ENCODE peak calls at places on chromosomes 6 and 20, in four cellular contexts. One of them, this sample, is unnamed.

GRCh38 chr20:23078994-23079364 is 7.1 kb downstream of the CD93 start:
- DNase-seq in fibroblast of mammary gland: no peak
- DNase-seq in hepatic stellate cell: no peak
- DNase-seq in cardiac muscle cell: no peak
- DNase-seq in this sample: no peak

GRCh38 chr6:167706313-167707109 is 120.2 kb upstream of the AFDN start:
- DNase-seq in fibroblast of mammary gland: no peak
- DNase-seq in hepatic stellate cell: no peak
- DNase-seq in cardiac muscle cell: peak; percentile 34
- DNase-seq in this sample: no peak

GRCh38 chr20:51946581-51946980 is 144.3 kb upstream of the SALL4 start:
- DNase-seq in fibroblast of mammary gland: peak; percentile 12
- DNase-seq in hepatic stellate cell: no peak
- DNase-seq in cardiac muscle cell: peak; percentile 73
- DNase-seq in this sample: no peak

GRCh38 chr6:56729719-56730118 is 87.0 kb upstream of the DST start:
- DNase-seq in fibroblast of mammary gland: peak; percentile 89
- DNase-seq in hepatic stellate cell: no peak
- DNase-seq in cardiac muscle cell: peak; percentile 36
- DNase-seq in this sample: no peak

GRCh38 chr20:53961527-53961926 is 108.9 kb downstream of the BCAS1 start:
- DNase-seq in fibroblast of mammary gland: no peak
- DNase-seq in hepatic stellate cell: no peak
- DNase-seq in cardiac muscle cell: no peak
- DNase-seq in this sample: no peak

GRCh38 chr6:36120979-36121706 is 9.2 kb upstream of the MAPK13 start:
- DNase-seq in fibroblast of mammary gland: peak; percentile 47
- DNase-seq in hepatic stellate cell: no peak
- DNase-seq in cardiac muscle cell: peak; percentile 70
- DNase-seq in this sample: no peak

GRCh38 chr6:141830530-141830929 is 302.2 kb upstream of the GJE1 start:
- DNase-seq in fibroblast of mammary gland: no peak
- DNase-seq in hepatic stellate cell: no peak
- DNase-seq in cardiac muscle cell: no peak
- DNase-seq in this sample: no peak

GRCh38 chr20:63846128-63846771 is 15.0 kb upstream of the ABHD16B start:
- DNase-seq in fibroblast of mammary gland: no peak
- DNase-seq in hepatic stellate cell: peak; percentile 86
- DNase-seq in cardiac muscle cell: peak; percentile 59
- DNase-seq in this sample: no peak

GRCh38 chr6:25024821-25025220 is 89.1 kb upstream of the RIPOR2 start:
- DNase-seq in fibroblast of mammary gland: no peak
- DNase-seq in hepatic stellate cell: no peak
- DNase-seq in cardiac muscle cell: no peak
- DNase-seq in this sample: no peak

GRCh38 chr20:36579996-36580545 is 6.7 kb downstream of the TGIF2 start:
- DNase-seq in fibroblast of mammary gland: peak; percentile 40
- DNase-seq in hepatic stellate cell: no peak
- DNase-seq in cardiac muscle cell: peak; percentile 32
- DNase-seq in this sample: no peak

GRCh38 chr6:92684386-92684785 is 735.0 kb downstream of the EPHA7 start:
- DNase-seq in fibroblast of mammary gland: no peak
- DNase-seq in hepatic stellate cell: no peak
- DNase-seq in cardiac muscle cell: peak; percentile 20
- DNase-seq in this sample: no peak

GRCh38 chr6:124535746-124536145 is 426.5 kb upstream of the RNF217 start:
- DNase-seq in fibroblast of mammary gland: peak; percentile 30
- DNase-seq in hepatic stellate cell: no peak
- DNase-seq in cardiac muscle cell: peak; percentile 61
- DNase-seq in this sample: no peak

GRCh38 chr6:97133071-97133470 is 149.9 kb downstream of the MMS22L start:
- DNase-seq in fibroblast of mammary gland: peak; percentile 23
- DNase-seq in hepatic stellate cell: no peak
- DNase-seq in cardiac muscle cell: peak; percentile 9
- DNase-seq in this sample: no peak

GRCh38 chr20:50220093-50220893 is 29.7 kb downstream of the CEBPB start:
- DNase-seq in fibroblast of mammary gland: no peak
- DNase-seq in hepatic stellate cell: no peak
- DNase-seq in cardiac muscle cell: no peak
- DNase-seq in this sample: no peak

GRCh38 chr20:58416057-58416456 is 27.0 kb downstream of the VAPB start:
- DNase-seq in fibroblast of mammary gland: no peak
- DNase-seq in hepatic stellate cell: no peak
- DNase-seq in cardiac muscle cell: no peak
- DNase-seq in this sample: no peak

GRCh38 chr6:138597336-138597735 is 98.0 kb upstream of the NHSL1 start:
- DNase-seq in fibroblast of mammary gland: peak; percentile 93
- DNase-seq in hepatic stellate cell: no peak
- DNase-seq in cardiac muscle cell: peak; percentile 33
- DNase-seq in this sample: no peak

GRCh38 chr20:63217706-63218105 is 1.8 kb upstream of the YTHDF1 start:
- DNase-seq in fibroblast of mammary gland: no peak
- DNase-seq in hepatic stellate cell: no peak
- DNase-seq in cardiac muscle cell: no peak
- DNase-seq in this sample: no peak

GRCh38 chr6:133467231-133467981 is 226.2 kb downstream of the EYA4 start:
- DNase-seq in fibroblast of mammary gland: no peak
- DNase-seq in hepatic stellate cell: no peak
- DNase-seq in cardiac muscle cell: peak; percentile 13
- DNase-seq in this sample: no peak

GRCh38 chr20:46311719-46312074 is 3.4 kb upstream of the CDH22 start:
- DNase-seq in fibroblast of mammary gland: no peak
- DNase-seq in hepatic stellate cell: no peak
- DNase-seq in cardiac muscle cell: no peak
- DNase-seq in this sample: no peak